ENCODE peak calls at places on chromosomes 2 and 18, in seven cellular contexts. C, G, K, R, E, H and U are unnamed samples.

GRCh38 chr2:120110507-120110906 is 97.6 kb downstream of the EPB41L5 start:
- DNase-seq in R (peak), K (peak), G (no peak), C (no peak), E (no peak), H (no peak), U (no peak)

GRCh38 chr2:28209312-28209711 is 183.3 kb upstream of the FOSL2 start:
- DNase-seq in C (no peak), K (no peak), H (no peak), E (no peak), G (no peak), R (no peak), U (no peak)

GRCh38 chr2:54644236-54644635 is 79.2 kb upstream of the EML6 start:
- DNase-seq in G (no peak), H (no peak), R (no peak), E (no peak), C (no peak), K (no peak), U (no peak)

GRCh38 chr2:137802038-137802437 is 162.2 kb upstream of the HNMT start:
- DNase-seq in K (no peak), E (no peak), R (no peak), H (no peak), G (no peak), C (no peak), U (no peak)

GRCh38 chr2:25115902-25116301 is 52.5 kb downstream of the POMC start:
- DNase-seq in H (peak), R (peak), K (no peak), C (no peak), E (no peak), G (no peak), U (peak)

GRCh38 chr2:218202266-218202665 is 14.7 kb upstream of the ARPC2 start:
- DNase-seq in C (no peak), G (no peak), R (peak), E (no peak), K (no peak), H (no peak), U (peak)

GRCh38 chr2:142175917-142176316 is 45.1 kb upstream of the LRP1B start:
- DNase-seq in G (no peak), R (no peak), C (no peak), E (no peak), H (no peak), K (no peak), U (no peak)

GRCh38 chr2:200185575-200186103 is 120.9 kb upstream of the SPATS2L start:
- DNase-seq in E (no peak), K (no peak), R (no peak), G (no peak), H (no peak), C (no peak), U (no peak)

GRCh38 chr2:208250401-208250800 is 4.5 kb downstream of the IDH1 start:
- DNase-seq in R (peak), E (no peak), G (no peak), K (no peak), H (no peak), C (no peak), U (peak)

GRCh38 chr2:88764141-88764849 is 72.8 kb downstream of the RPIA start:
- DNase-seq in C (no peak), R (no peak), K (no peak), G (no peak), E (no peak), H (no peak), U (no peak)

GRCh38 chr2:88764850-88765153 is 73.3 kb downstream of the RPIA start:
- DNase-seq in R (no peak), G (no peak), H (no peak), C (peak), E (no peak), K (no peak), U (no peak)

GRCh38 chr2:88760819-88761598 is 69.5 kb downstream of the RPIA start:
- DNase-seq in E (no peak), C (no peak), K (no peak), G (no peak), H (no peak), R (no peak), U (no peak)

DNA sequence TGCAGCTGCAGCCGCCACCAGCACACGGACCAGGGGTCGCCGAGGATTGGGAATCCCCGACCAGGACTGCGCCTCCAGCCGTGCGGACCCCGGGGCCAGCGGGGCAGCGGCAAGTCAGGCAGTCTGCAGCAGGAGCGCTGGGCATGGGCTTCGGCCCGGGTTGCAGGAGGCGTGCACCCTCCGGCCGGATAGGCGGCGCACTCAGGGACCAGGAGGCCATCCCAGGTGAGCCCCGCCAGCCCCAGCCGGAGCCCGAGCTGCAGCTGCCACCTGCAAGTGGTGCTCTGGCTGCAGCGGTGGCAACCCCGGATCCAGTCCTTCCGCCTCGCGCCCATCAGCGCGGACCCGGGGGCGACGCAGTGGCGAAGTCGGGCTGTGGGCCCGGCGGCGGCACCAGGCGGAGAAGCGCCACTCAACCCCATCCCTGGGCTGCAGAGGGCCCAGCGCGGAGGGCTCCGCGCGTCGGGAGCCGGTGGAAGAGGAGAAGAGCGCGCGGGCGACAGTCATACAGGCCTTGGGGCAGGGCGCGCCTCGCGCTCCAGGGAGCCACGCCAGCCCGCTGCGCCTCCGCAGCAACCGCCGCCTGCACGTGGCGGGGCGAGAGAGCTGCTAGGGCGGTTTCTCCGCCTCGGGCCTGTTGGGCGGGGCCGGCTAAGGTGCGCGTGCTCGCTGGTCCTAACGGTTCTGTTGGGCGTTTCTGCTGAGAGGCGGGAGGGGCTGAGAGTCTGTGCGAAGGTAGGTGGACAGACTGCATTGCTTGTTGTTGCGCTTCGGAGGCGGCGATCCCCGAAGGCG is 73.9 kb downstream of the RPIA start:
- DNase-seq in G (no peak), H (no peak), R (peak), E (peak), K (peak), C (peak), U (peak)
- H3K4me3 ChIP-seq in G (peak), H (peak), R (peak), E (peak), K (no peak), C (peak), U (peak)

DNA sequence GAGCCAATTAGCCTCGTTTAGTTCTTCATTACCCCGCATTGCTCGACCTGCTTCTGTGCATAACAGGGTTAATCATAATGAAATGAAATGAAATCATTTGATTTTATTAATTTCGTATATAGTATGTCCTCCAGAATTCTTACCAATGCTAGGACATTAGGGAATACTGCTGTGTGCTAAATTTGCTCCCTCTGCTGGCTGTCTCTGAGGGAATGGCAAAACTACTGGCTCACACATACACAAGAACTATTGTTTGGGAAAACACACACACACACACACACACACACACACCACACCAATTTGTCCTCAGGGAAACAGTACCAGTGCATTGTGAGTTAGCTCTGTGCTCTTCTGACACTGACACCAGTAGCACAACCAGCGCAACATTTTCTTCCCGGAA is 273.3 kb upstream of the TCF4 start:
- DNase-seq in H (no peak), G (no peak), E (no peak), K (no peak), C (no peak), R (peak), U (peak)
- TF ChIP-seq CTCF in H (peak), G (peak), E (no peak), K (peak), C (no peak), R (peak), U (peak)

GRCh38 chr18:78497641-78498040 is 482.0 kb upstream of the SALL3 start:
- DNase-seq in C (no peak), H (no peak), G (no peak), R (no peak), K (no peak), E (no peak), U (no peak)
- H3K4me3 ChIP-seq in C (no peak), H (no peak), G (no peak), R (no peak), K (no peak), E (no peak), U (no peak)

GRCh38 chr2:134493797-134494196 is 225.0 kb downstream of the TMEM163 start:
- DNase-seq in C (no peak), E (no peak), R (no peak), G (no peak), H (no peak), K (no peak), U (no peak)

GRCh38 chr2:134489732-134490384 is 228.9 kb downstream of the TMEM163 start:
- DNase-seq in E (no peak), R (no peak), C (peak), G (no peak), H (no peak), K (no peak), U (no peak)

GRCh38 chr2:134490535-134490934 is 228.3 kb downstream of the TMEM163 start:
- DNase-seq in R (no peak), K (no peak), C (no peak), E (no peak), H (no peak), G (no peak), U (no peak)

GRCh38 chr2:134491022-134491421 is 227.8 kb downstream of the TMEM163 start:
- DNase-seq in R (no peak), G (no peak), K (no peak), C (no peak), E (no peak), H (no peak), U (no peak)

DNA sequence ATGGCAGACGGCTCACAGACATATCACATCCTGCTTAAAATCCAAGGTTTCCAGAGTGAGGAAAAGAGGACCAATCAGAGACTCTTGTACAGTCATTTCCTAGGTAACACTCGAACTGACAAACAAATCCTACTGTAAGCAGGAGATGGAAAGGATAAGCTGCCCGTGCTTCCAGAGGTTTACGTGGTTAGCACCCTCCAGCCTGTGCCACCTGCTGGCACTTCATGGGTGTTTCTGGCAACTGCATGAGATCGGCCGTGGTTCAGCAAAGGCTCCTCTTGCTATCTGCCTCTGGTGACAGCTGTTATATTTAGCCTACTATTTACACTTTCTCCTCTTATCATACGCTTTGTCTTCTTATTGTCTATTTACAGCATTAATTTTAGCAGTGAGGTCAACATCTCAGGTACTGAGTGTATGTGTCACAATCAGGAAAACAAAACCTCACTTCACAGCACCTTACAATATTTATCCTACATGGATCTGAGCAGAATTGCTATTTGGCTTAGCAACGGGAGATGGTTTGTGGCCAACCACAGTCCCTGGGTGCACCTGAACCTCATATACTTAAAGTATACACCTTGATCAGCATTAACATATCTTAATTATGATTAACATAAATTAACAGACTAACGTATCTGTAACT is 226.9 kb downstream of the TMEM163 start:
- DNase-seq in H (no peak), C (no peak), K (no peak), R (no peak), E (no peak), G (no peak), U (no peak)
- TF ChIP-seq CTCF in H (no peak), C (no peak), K (peak), R (no peak), E (no peak), G (no peak), U (no peak)

DNA sequence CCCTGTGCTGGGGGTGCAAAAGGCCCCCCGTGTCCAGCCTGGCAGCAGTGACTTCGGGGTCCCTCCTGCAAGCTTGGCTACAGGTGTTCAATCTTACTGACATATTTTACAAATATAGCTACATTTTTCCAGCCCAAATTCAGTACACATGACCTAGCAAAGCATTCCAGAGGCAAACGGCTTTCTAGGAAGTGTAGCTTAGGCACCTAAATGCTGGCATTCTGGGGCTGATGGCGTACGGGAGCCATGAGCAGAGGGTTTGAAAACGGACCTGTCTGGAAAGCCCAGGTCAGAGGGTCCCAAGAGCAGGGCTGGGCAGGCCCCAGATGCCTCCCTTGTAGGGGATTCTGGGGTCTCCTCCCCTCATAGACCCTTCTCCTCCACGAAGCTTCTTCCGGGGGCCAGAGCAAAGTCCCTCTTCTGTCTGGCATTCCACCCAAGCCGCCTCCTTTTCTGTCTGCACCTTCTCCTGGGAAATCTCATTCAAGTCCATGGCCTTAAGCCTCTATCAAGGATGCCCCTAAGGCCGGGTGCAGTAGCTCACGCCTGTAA is 63.3 kb upstream of the ASAP2 start:
- DNase-seq in C (no peak), R (no peak), H (no peak), K (no peak), E (no peak), G (no peak), U (no peak)
- H3K4me3 ChIP-seq in C (no peak), R (peak), H (peak), K (peak), E (peak), G (no peak), U (peak)

DNA sequence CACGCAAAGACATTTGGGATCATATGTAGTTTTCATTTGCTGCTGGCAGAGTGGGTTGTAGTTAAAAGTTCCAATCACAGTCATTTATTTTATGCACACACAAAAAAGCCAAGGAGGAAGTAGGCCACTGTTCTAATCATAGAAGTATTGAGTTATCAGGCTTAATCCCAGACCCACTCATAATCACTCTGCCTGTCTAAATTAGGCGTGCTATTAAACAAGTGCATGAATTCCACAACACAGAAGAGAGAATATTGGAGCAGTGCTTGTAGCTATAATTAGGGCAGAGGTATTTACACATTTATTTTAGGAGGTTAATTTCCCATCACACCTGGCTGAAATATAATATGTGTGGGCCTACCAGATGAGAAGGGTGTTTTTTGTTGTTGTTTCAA is 65.7 kb upstream of the FIGN start:
- DNase-seq in C (no peak), K (no peak), G (no peak), H (no peak), E (no peak), R (no peak), U (no peak)
- TF ChIP-seq CTCF in C (no peak), K (no peak), G (no peak), H (no peak), E (no peak), R (no peak), U (no peak)

GRCh38 chr18:35494281-35494825 is 3.4 kb downstream of the INO80C start:
- DNase-seq in R (no peak), G (no peak), C (no peak), E (no peak), H (no peak), K (no peak), U (no peak)

GRCh38 chr18:35495821-35496368 is 1.9 kb downstream of the INO80C start:
- DNase-seq in K (no peak), C (no peak), E (no peak), R (no peak), G (no peak), H (no peak), U (no peak)

GRCh38 chr18:35489913-35490490 is 7.8 kb downstream of the INO80C start:
- DNase-seq in C (no peak), K (no peak), E (no peak), G (no peak), H (no peak), R (no peak), U (no peak)

GRCh38 chr18:35491689-35492077 is 6.1 kb downstream of the INO80C start:
- DNase-seq in E (no peak), K (no peak), G (no peak), H (no peak), C (no peak), R (no peak), U (no peak)

DNA sequence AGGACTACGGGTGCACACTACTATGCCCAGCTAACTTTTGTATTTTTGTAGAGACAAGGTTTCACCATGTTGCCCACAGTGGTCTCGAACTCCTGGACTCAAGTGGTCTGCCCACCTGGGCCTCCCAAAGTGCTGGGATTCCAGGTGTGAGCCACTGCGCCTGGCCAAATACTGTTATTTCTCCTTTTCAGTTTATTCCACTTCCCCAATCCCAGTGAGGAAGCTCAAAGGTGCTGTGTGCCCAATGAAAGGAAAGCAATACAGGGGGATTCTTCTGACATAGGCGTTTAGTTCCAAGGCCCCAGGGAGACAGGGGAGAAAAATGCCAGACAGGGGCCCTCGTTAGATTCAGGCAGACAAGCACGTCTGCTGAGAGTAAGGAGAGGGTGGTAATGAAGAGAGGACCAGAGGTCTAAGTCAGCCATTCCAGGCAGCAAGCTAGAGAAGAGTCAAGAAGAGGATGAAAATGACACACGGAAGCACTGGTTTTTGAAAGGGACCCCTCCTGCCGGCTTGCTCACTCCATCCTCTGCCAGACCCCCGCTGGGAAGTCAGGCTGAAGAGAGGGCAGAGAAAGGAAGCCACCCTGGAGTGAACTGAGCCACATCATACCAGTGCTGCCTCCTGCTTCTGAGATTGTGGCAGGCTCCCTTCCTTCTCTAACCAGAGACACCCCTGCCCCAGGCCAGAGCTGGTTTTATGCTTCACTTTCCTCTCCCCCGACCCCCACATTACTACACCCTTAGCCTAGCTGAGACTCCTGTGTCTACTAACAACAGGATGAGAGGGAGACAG is 6.7 kb downstream of the INO80C start:
- DNase-seq in C (peak), E (no peak), K (no peak), H (no peak), R (no peak), G (no peak), U (no peak)
- H3K4me3 ChIP-seq in C (no peak), E (no peak), K (no peak), H (no peak), R (no peak), G (no peak), U (no peak)